ENCODE peak calls at places on chromosomes 7 and 10, in eight cellular contexts. J is upper lobe of left lung, I is HCT116, Z is GM12878, C is GM23338, U is HepG2, G is Panc1, S is K562. B is an unnamed sample.

GRCh38 chr7:90988523-90988922 is 275.7 kb upstream of the FZD1 start:
- ATAC-seq in I (no peak), S (no peak), G (no peak), J (no peak), U (no peak), Z (no peak), C (no peak), B (no peak)

GRCh38 chr7:135102372-135102771 is 45.5 kb upstream of the TMEM140 start:
- ATAC-seq in G (no peak), U (no peak), C (no peak), Z (peak; percentile 99), J (no peak), S (no peak), I (no peak), B (no peak)

GRCh38 chr7:71227126-71227525 is 95.2 kb downstream of the GALNT17 start:
- ATAC-seq in C (no peak), Z (no peak), S (no peak), I (no peak), U (no peak), G (no peak), J (no peak), B (no peak)

GRCh38 chr7:77930496-77930895 is 131.9 kb downstream of the PHTF2 start:
- ATAC-seq in Z (no peak), I (no peak), J (no peak), G (no peak), C (no peak), S (no peak), U (no peak), B (no peak)

GRCh38 chr7:74228951-74229900 is 19.4 kb downstream of the LAT2 start:
- ATAC-seq in I (no peak), U (no peak), C (no peak), J (no peak), G (no peak), Z (peak; percentile 18), S (no peak), B (no peak)

GRCh38 chr7:95527033-95527775 is 41.5 kb downstream of the ASB4 start:
- ATAC-seq in Z (peak; percentile 92), I (peak; percentile 95), U (peak; percentile 97), J (no peak), S (peak; percentile 98), G (peak; percentile 92), C (peak; percentile 99), B (peak; percentile 73)

GRCh38 chr10:22420787-22421517 is 75.7 kb downstream of the SPAG6 start:
- ATAC-seq in S (peak; percentile 59), J (no peak), I (peak; percentile 76), Z (peak; percentile 78), G (no peak), C (no peak), U (no peak), B (no peak)

GRCh38 chr7:124796771-124797170 is 31.2 kb upstream of the GPR37 start:
- ATAC-seq in C (no peak), U (peak; percentile 68), J (no peak), Z (no peak), G (no peak), I (no peak), S (no peak), B (no peak)

GRCh38 chr7:20244334-20244733 is 27.1 kb upstream of the MACC1 start:
- ATAC-seq in S (no peak), Z (no peak), I (no peak), U (no peak), J (no peak), C (no peak), G (no peak), B (no peak)

GRCh38 chr7:37368540-37368939 is 80.1 kb downstream of the ELMO1 start:
- ATAC-seq in S (no peak), C (no peak), I (no peak), Z (no peak), J (no peak), G (no peak), U (no peak), B (no peak)

GRCh38 chr7:121546632-121547340 is 150.7 kb upstream of the FAM3C start:
- ATAC-seq in C (no peak), J (no peak), S (no peak), U (no peak), Z (peak; percentile 61), I (no peak), G (no peak), B (no peak)

GRCh38 chr7:155225095-155225494 is 72.6 kb upstream of the INSIG1 start:
- ATAC-seq in U (no peak), C (no peak), G (no peak), I (no peak), J (no peak), S (no peak), Z (no peak), B (no peak)

GRCh38 chr7:7673240-7673550 is 32.6 kb downstream of the UMAD1 start:
- ATAC-seq in G (no peak), C (no peak), I (no peak), S (no peak), U (no peak), Z (no peak), J (no peak), B (no peak)

GRCh38 chr7:31249671-31250070 is 90.9 kb downstream of the NEUROD6 start:
- ATAC-seq in C (peak; percentile 73), S (no peak), U (no peak), G (no peak), J (no peak), I (no peak), Z (no peak), B (no peak)

GRCh38 chr7:94170836-94171235 is 166.7 kb upstream of the BET1 start:
- ATAC-seq in U (no peak), C (no peak), G (no peak), S (no peak), I (no peak), Z (peak; percentile 97), J (no peak), B (no peak)

GRCh38 chr7:131328387-131329175 is 905 bp downstream of the MKLN1 start:
- ATAC-seq in I (no peak), J (no peak), G (peak; percentile 6), S (peak; percentile 50), Z (peak; percentile 1), U (no peak), C (no peak), B (no peak)

GRCh38 chr10:90087197-90088007 is 386.0 kb downstream of the KIF20B start:
- ATAC-seq in C (no peak), Z (peak; percentile 100), J (no peak), S (no peak), I (peak; percentile 98), U (no peak), G (peak; percentile 72), B (no peak)

GRCh38 chr7:102469972-102470825 is 5.4 kb downstream of the LRWD1 start:
- ATAC-seq in Z (no peak), C (no peak), I (no peak), S (no peak), J (no peak), U (peak; percentile 14), G (no peak), B (no peak)
- TF ChIP-seq POLR2AphosphoS5 in Z (no peak), C (no peak), I (no peak), S (no peak), J (no peak), U (no peak), G (no peak), B (no peak)

GRCh38 chr10:77240042-77240619 is 397.5 kb downstream of the KCNMA1 start:
- ATAC-seq in Z (no peak), G (no peak), S (no peak), U (no peak), J (no peak), I (no peak), C (no peak), B (peak; percentile 50)
- H3K27ac ChIP-seq in Z (no peak overlapping the region), G (peak overlapping the region; percentile 68), S (no peak overlapping the region), U (no peak overlapping the region), J (no peak overlapping the region), I (no peak overlapping the region), C (no peak overlapping the region), B (peak overlapping the region; percentile 81)

GRCh38 chr10:114398587-114399331 is 5.5 kb downstream of the AFAP1L2 start:
- ATAC-seq in G (no peak), J (no peak), C (no peak), I (peak; percentile 38), Z (no peak), S (no peak), U (peak; percentile 38), B (no peak)
- TF ChIP-seq POLR2AphosphoS5 in G (no peak), J (no peak), C (no peak), I (no peak), Z (no peak), S (no peak), U (no peak), B (no peak)

DNA sequence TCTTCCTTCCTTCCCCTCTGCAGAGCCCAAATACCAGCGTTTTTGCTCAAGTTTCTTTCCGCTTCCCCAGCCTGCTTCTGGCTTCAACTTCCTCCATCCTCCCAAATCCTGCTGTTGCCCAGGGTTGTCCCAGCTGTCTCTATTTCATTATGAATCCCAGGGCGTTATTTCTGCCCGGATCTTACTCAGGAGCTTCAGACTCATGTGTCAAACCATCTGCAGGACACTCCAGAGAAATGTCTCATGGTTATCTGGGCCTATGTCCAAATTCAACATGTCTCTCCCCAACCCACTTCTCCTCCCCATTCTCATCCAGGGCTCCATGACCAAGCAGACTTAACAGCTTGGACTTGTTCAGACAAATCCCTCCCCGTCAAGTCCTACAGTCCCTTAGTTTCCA is 15.6 kb downstream of the ARHGAP22 start:
- ATAC-seq in S (no peak), Z (no peak), G (no peak), U (no peak), C (no peak), J (no peak), I (no peak), B (peak; percentile 60)
- H3K27ac ChIP-seq in S (no peak overlapping the region), Z (no peak overlapping the region), G (no peak overlapping the region), U (no peak overlapping the region), C (no peak overlapping the region), J (no peak overlapping the region), I (no peak overlapping the region), B (no peak overlapping the region)

GRCh38 chr7:32846630-32847225 is 44.8 kb downstream of the KBTBD2 start:
- ATAC-seq in Z (peak; percentile 100), I (peak; percentile 100), U (peak; percentile 98), S (peak; percentile 100), J (peak; percentile 92), G (peak; percentile 100), C (peak; percentile 100), B (peak; percentile 98)
- TF ChIP-seq POLR2AphosphoS5 in Z (no peak), I (peak; percentile 24), U (no peak), S (no peak), J (no peak), G (no peak), C (no peak), B (no peak)

GRCh38 chr10:88964360-88964759 is 11.8 kb upstream of the ACTA2 start:
- ATAC-seq in J (no peak), U (no peak), G (no peak), Z (no peak), S (no peak), I (no peak), C (no peak), B (no peak)
- H3K27ac ChIP-seq in J (no peak overlapping the region), U (no peak overlapping the region), G (no peak overlapping the region), Z (no peak overlapping the region), S (no peak overlapping the region), I (no peak overlapping the region), C (no peak overlapping the region), B (no peak overlapping the region)

GRCh38 chr10:103612462-103613365 is 119.2 kb downstream of the NEURL1 start:
- ATAC-seq in S (peak; percentile 63), J (no peak), C (no peak), G (no peak), I (peak; percentile 44), Z (no peak), U (peak; percentile 9), B (peak; percentile 32)
- TF ChIP-seq POLR2AphosphoS5 in S (no peak), J (peak; percentile 14), C (no peak), G (no peak), I (no peak), Z (no peak), U (no peak), B (no peak)

B was measured in gastroesophageal sphincter.